ENCODE peak calls at places on chromosomes 7 and 10, in six cellular contexts. E is PC-3, D is ovary, T is astrocyte, S is left ventricle myocardium inferior, L is heart left ventricle. G is an unnamed sample.
A peak's percentile ranks its signal among the peaks of the same experiment; 100 is the strongest.

GRCh38 chr10:114668375-114669080 is 10.5 kb upstream of the ABLIM1 start:
- DNase-seq in E (no peak), D (no peak), L (no peak), S (no peak), T (no peak), G (no peak)

GRCh38 chr7:91850455-91850854 is 30.0 kb downstream of the MTERF1 start:
- DNase-seq in T (peak; percentile 72), L (no peak), S (no peak), E (peak; percentile 94), D (no peak), G (no peak)

GRCh38 chr10:132861116-132861691 is 75.3 kb upstream of the NKX6-2 start:
- DNase-seq in L (no peak), D (no peak), T (no peak), S (peak; percentile 4), E (no peak), G (no peak)

GRCh38 chr10:62384057-62384446 is 9.9 kb downstream of the ZNF365 start:
- DNase-seq in D (no peak), E (peak; percentile 100), L (no peak), S (no peak), T (peak; percentile 98), G (no peak)

GRCh38 chr10:72697711-72698110 is 5.8 kb downstream of the MCU start:
- DNase-seq in L (no peak), T (no peak), S (no peak), D (no peak), E (no peak), G (no peak)

GRCh38 chr7:100142461-100142860 is 6.3 kb upstream of the LAMTOR4 start:
- DNase-seq in E (no peak), T (no peak), L (no peak), S (no peak), D (no peak), G (no peak)

GRCh38 chr7:525740-526139 is 6.1 kb upstream of the PDGFA start:
- DNase-seq in S (no peak), L (no peak), T (no peak), E (peak; percentile 41), D (no peak), G (no peak)

GRCh38 chr10:113979378-113979777 is 64.3 kb upstream of the ADRB1 start:
- DNase-seq in E (no peak), T (no peak), D (no peak), S (no peak), L (no peak), G (no peak)

GRCh38 chr10:85510682-85511081 is 855.9 kb downstream of the GRID1 start:
- DNase-seq in S (peak; percentile 14), D (no peak), L (no peak), T (no peak), E (no peak), G (no peak)

GRCh38 chr10:87093461-87094372 is 926 bp downstream of the GLUD1 start:
- DNase-seq in D (peak; percentile 53), T (peak; percentile 18), L (peak; percentile 81), S (peak; percentile 63), E (peak; percentile 42), G (peak; percentile 7)

GRCh38 chr10:95339863-95340262 is 49.1 kb upstream of the PDLIM1 start:
- DNase-seq in L (no peak), D (no peak), S (no peak), T (no peak), E (no peak), G (no peak)

GRCh38 chr10:95336702-95337101 is 45.9 kb upstream of the PDLIM1 start:
- DNase-seq in L (no peak), S (no peak), E (no peak), D (no peak), T (no peak), G (no peak)

GRCh38 chr10:95335933-95336699 is 45.3 kb upstream of the PDLIM1 start:
- DNase-seq in E (no peak), S (no peak), D (no peak), T (no peak), L (no peak), G (no peak)

GRCh38 chr10:95337354-95337753 is 46.6 kb upstream of the PDLIM1 start:
- DNase-seq in E (no peak), S (no peak), L (no peak), D (no peak), T (no peak), G (no peak)

DNA sequence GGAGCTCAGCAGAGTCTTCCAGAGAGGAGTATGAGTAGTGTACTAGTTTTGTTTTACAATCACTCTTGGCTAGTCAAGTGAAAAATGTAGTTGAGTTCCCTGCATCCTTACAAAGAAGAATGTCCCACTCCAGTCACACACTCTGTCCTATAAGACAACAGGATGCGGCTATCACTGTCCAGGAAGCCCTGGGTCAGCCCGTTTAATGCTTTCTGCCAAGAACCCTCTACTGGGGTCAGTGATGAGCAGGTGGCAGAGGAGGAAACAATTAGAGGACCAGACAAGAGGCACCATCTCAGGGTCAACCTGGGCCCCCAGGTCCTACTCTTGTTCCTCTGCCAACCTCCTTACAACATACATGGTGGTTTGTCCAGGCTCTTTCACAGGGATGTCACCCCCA is 47.0 kb upstream of the PDLIM1 start:
- DNase-seq in S (no peak), E (no peak), L (no peak), T (no peak), D (no peak), G (no peak)
- H3K36me3 ChIP-seq in S (peaks cover 71% of the 10 kb centered on the region), E (no peaks in the 10 kb centered on the region), L (no peaks in the 10 kb centered on the region), T (no peaks in the 10 kb centered on the region), D (no peaks in the 10 kb centered on the region), G (no peaks in the 10 kb centered on the region)

GRCh38 chr10:71599518-71599917 is 120.1 kb downstream of the C10orf105 start:
- DNase-seq in D (no peak), E (no peak), L (no peak), T (no peak), S (no peak), G (no peak)

GRCh38 chr10:71598673-71599072 is 120.9 kb downstream of the C10orf105 start:
- DNase-seq in L (peak; percentile 87), E (no peak), S (peak; percentile 84), D (peak; percentile 90), T (no peak), G (peak; percentile 18)

GRCh38 chr10:71596759-71597158 is 122.8 kb downstream of the C10orf105 start:
- DNase-seq in E (no peak), S (no peak), D (no peak), T (no peak), L (no peak), G (no peak)

GRCh38 chr10:71596127-71596526 is 123.5 kb downstream of the C10orf105 start:
- DNase-seq in T (no peak), S (no peak), D (no peak), E (no peak), L (no peak), G (no peak)

GRCh38 chr10:71597821-71598498 is 121.6 kb downstream of the C10orf105 start:
- DNase-seq in D (peak; percentile 70), L (no peak), S (peak; percentile 32), T (no peak), E (no peak), G (no peak)
- TF ChIP-seq CTCF in D (no peak), L (no peak), S (no peak), T (no peak), E (no peak), G (no peak)

GRCh38 chr10:28295346-28295745 is 7.5 kb downstream of the MPP7 start:
- DNase-seq in E (no peak), D (no peak), L (no peak), S (no peak), T (peak; percentile 51), G (no peak)
- H3K27ac ChIP-seq in E (no peak overlapping the region), D (peak overlapping the region; percentile 43), L (peak overlapping the region; percentile 32), S (no peak overlapping the region), T (no peak overlapping the region), G (peak overlapping the region; percentile 66)

GRCh38 chr10:29482591-29483421 is 152.0 kb downstream of the SVIL start:
- DNase-seq in S (no peak), E (no peak), T (peak; percentile 73), L (no peak), D (no peak), G (no peak)

GRCh38 chr10:29481906-29482440 is 152.8 kb downstream of the SVIL start:
- DNase-seq in T (no peak), D (peak; percentile 64), S (no peak), L (no peak), E (no peak), G (no peak)

DNA sequence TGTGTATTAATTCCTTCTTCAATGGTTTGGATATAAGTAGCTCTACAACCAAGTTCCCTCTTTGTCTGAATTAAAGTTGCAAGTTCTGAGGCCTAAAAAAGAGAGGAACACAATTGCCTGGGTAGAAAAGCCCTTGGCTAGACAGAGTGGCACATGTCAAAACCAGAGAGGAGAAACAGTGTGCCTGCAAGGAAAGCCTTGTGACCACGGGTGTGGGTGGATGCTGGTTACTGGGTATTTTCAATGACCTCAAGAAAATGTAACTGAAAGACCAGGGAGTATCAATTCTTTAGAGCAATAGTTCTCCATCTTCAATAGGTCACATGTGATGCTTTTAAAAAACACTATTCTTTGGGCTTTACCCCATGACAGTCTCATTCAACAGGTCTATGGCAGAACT is 148.3 kb downstream of the SVIL start:
- DNase-seq in T (no peak), E (no peak), L (no peak), S (no peak), D (no peak), G (no peak)
- H3K36me3 ChIP-seq in T (peaks cover 10% of the 10 kb centered on the region), E (peaks cover 2% of the 10 kb centered on the region), L (peaks cover 68% of the 10 kb centered on the region), S (peaks cover 74% of the 10 kb centered on the region), D (no peaks in the 10 kb centered on the region), G (peaks cover 14% of the 10 kb centered on the region)

DNA sequence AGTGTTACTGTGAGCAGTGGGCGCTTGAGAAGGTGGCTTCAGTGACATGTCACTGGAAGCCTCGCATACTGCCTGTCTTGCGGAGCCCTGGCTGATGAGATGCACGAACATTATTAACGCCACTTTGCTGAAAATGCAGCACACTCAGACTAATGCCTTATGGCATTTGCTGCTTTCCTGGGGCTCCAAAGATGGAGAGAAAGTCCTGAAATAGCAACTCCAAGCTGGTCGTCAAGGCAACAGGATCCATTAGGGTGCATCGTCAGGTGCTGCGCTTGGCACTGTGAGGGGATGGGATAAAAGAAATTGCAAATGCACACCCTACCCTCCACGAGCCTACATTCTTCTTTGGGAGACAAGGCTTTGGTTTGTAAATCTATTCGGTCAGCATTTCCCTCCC is 592.5 kb downstream of the TYW1 start:
- DNase-seq in S (no peak), L (no peak), T (no peak), E (no peak), D (no peak), G (no peak)
- TF ChIP-seq CTCF in S (no peak), L (no peak), T (no peak), E (no peak), D (no peak), G (no peak)

GRCh38 chr10:29255117-29255516 is 33.8 kb upstream of the LYZL1 start:
- DNase-seq in L (no peak), D (no peak), E (no peak), S (no peak), T (no peak), G (no peak)
- H3K27ac ChIP-seq in L (no peak overlapping the region), D (no peak overlapping the region), E (no peak overlapping the region), S (no peak overlapping the region), T (peak overlapping the region; percentile 53), G (no peak overlapping the region)

G was measured in esophagus squamous epithelium.